ENCODE peak calls at places on chromosomes 7 and 10, in seven cellular contexts. One of them, this sample, is unnamed.

GRCh38 chr10:91941426-91941825 is 17.9 kb downstream of the BTAF1 start:
- DNase-seq in activated T-helper 9 cell treated with anti-CD3 and anti-CD28 coated beads, Interleukin-2, amount 50 U/mL, for 16 hours: no peak
- DNase-seq in NCI-H1092: no peak
- DNase-seq in fibroblast of lung: peak
- DNase-seq in HCEC 1CT: no peak
- DNase-seq in amniotic epithelial cell: no peak
- DNase-seq in astrocyte: peak
- DNase-seq in this sample: no peak

GRCh38 chr10:78309536-78310237 is 276.0 kb downstream of the RPS24 start:
- DNase-seq in HCEC 1CT: no peak
- DNase-seq in fibroblast of lung: no peak
- DNase-seq in astrocyte: no peak
- DNase-seq in NCI-H1092: no peak
- DNase-seq in activated T-helper 9 cell treated with anti-CD3 and anti-CD28 coated beads, Interleukin-2, amount 50 U/mL, for 16 hours: no peak
- DNase-seq in amniotic epithelial cell: no peak
- DNase-seq in this sample: no peak

GRCh38 chr10:79413196-79413595 is 32.2 kb downstream of the ZCCHC24 start:
- DNase-seq in fibroblast of lung: peak
- DNase-seq in astrocyte: no peak
- DNase-seq in activated T-helper 9 cell treated with anti-CD3 and anti-CD28 coated beads, Interleukin-2, amount 50 U/mL, for 16 hours: no peak
- DNase-seq in amniotic epithelial cell: peak
- DNase-seq in HCEC 1CT: peak
- DNase-seq in NCI-H1092: no peak
- DNase-seq in this sample: peak

GRCh38 chr10:114648368-114648767 is 9.7 kb downstream of the ABLIM1 start:
- DNase-seq in astrocyte: peak
- DNase-seq in NCI-H1092: no peak
- DNase-seq in fibroblast of lung: peak
- DNase-seq in amniotic epithelial cell: peak
- DNase-seq in activated T-helper 9 cell treated with anti-CD3 and anti-CD28 coated beads, Interleukin-2, amount 50 U/mL, for 16 hours: no peak
- DNase-seq in HCEC 1CT: no peak
- DNase-seq in this sample: no peak

GRCh38 chr10:12314836-12315235 is 34.5 kb upstream of the CAMK1D start:
- DNase-seq in astrocyte: no peak
- DNase-seq in activated T-helper 9 cell treated with anti-CD3 and anti-CD28 coated beads, Interleukin-2, amount 50 U/mL, for 16 hours: no peak
- DNase-seq in amniotic epithelial cell: no peak
- DNase-seq in NCI-H1092: no peak
- DNase-seq in fibroblast of lung: no peak
- DNase-seq in HCEC 1CT: no peak
- DNase-seq in this sample: no peak

GRCh38 chr10:113071446-113071845 is 121.4 kb downstream of the TCF7L2 start:
- DNase-seq in fibroblast of lung: peak
- DNase-seq in HCEC 1CT: no peak
- DNase-seq in NCI-H1092: no peak
- DNase-seq in astrocyte: peak
- DNase-seq in amniotic epithelial cell: peak
- DNase-seq in activated T-helper 9 cell treated with anti-CD3 and anti-CD28 coated beads, Interleukin-2, amount 50 U/mL, for 16 hours: no peak
- DNase-seq in this sample: no peak

GRCh38 chr7:117143066-117143465 is 179.8 kb downstream of the WNT2 start:
- DNase-seq in amniotic epithelial cell: no peak
- DNase-seq in astrocyte: no peak
- DNase-seq in HCEC 1CT: no peak
- DNase-seq in NCI-H1092: no peak
- DNase-seq in fibroblast of lung: no peak
- DNase-seq in activated T-helper 9 cell treated with anti-CD3 and anti-CD28 coated beads, Interleukin-2, amount 50 U/mL, for 16 hours: no peak
- DNase-seq in this sample: no peak

GRCh38 chr7:90404777-90405176 is 1.5 kb downstream of the CLDN12 start:
- DNase-seq in fibroblast of lung: peak
- DNase-seq in amniotic epithelial cell: no peak
- DNase-seq in HCEC 1CT: peak
- DNase-seq in NCI-H1092: no peak
- DNase-seq in astrocyte: no peak
- DNase-seq in activated T-helper 9 cell treated with anti-CD3 and anti-CD28 coated beads, Interleukin-2, amount 50 U/mL, for 16 hours: no peak
- DNase-seq in this sample: no peak

GRCh38 chr7:4739528-4739992 is 35.9 kb upstream of the AP5Z1 start:
- DNase-seq in HCEC 1CT: no peak
- DNase-seq in amniotic epithelial cell: peak
- DNase-seq in NCI-H1092: peak
- DNase-seq in activated T-helper 9 cell treated with anti-CD3 and anti-CD28 coated beads, Interleukin-2, amount 50 U/mL, for 16 hours: peak
- DNase-seq in astrocyte: peak
- DNase-seq in fibroblast of lung: peak
- DNase-seq in this sample: peak

GRCh38 chr7:31027161-31027965 is 24.7 kb upstream of the ADCYAP1R1 start:
- DNase-seq in amniotic epithelial cell: no peak
- DNase-seq in fibroblast of lung: peak
- DNase-seq in NCI-H1092: no peak
- DNase-seq in activated T-helper 9 cell treated with anti-CD3 and anti-CD28 coated beads, Interleukin-2, amount 50 U/mL, for 16 hours: no peak
- DNase-seq in astrocyte: peak
- DNase-seq in HCEC 1CT: no peak
- DNase-seq in this sample: no peak

This sample was measured in K562.